ENCODE peak calls at places on chromosomes 5 and 9, in five cellular contexts. G is right cardiac atrium, L is PC-9, N is ovary, X is psoas muscle. U is an unnamed sample. For H3K4me1, the result is how much of the 10 kb centered on the place peaks cover.

GRCh38 chr9:36451949-36452348 is 51.9 kb upstream of the RNF38 start:
- DNase-seq in N (no peak), G (no peak), X (no peak), L (no peak), U (no peak)

GRCh38 chr9:99433555-99433954 is 211.5 kb downstream of the SEC61B start:
- DNase-seq in L (peak), G (peak), X (peak), N (no peak), U (peak)

GRCh38 chr5:122723606-122724352 is 51.1 kb upstream of the SNX2 start:
- DNase-seq in G (no peak), X (no peak), L (no peak), N (no peak), U (no peak)

GRCh38 chr9:82271099-82271498 is 282.5 kb downstream of the SPATA31D1 start:
- DNase-seq in N (no peak), L (no peak), X (no peak), G (no peak), U (no peak)

GRCh38 chr5:75368391-75368790 is 31.4 kb downstream of the HMGCR start:
- DNase-seq in N (no peak), G (no peak), X (no peak), L (no peak), U (no peak)

GRCh38 chr5:147893820-147894219 is 12.5 kb downstream of the C5orf46 start:
- DNase-seq in G (no peak), N (no peak), L (peak), X (no peak), U (no peak)

GRCh38 chr9:134323741-134324358 is 2.4 kb upstream of the RXRA start:
- DNase-seq in L (no peak), N (peak), G (peak), X (peak), U (no peak)

GRCh38 chr5:110817437-110817836 is 78.6 kb downstream of the SLC25A46 start:
- DNase-seq in L (no peak), G (no peak), X (no peak), N (no peak), U (no peak)

GRCh38 chr5:158514353-158514960 is 585.3 kb downstream of the EBF1 start:
- DNase-seq in X (no peak), L (no peak), G (no peak), N (no peak), U (no peak)

GRCh38 chr5:144567416-144567770 is 396.7 kb downstream of the KCTD16 start:
- DNase-seq in L (no peak), N (no peak), X (no peak), G (no peak), U (no peak)

GRCh38 chr5:404666-405241 is 38.2 kb upstream of the EXOC3 start:
- DNase-seq in X (no peak), N (peak), G (no peak), L (no peak), U (no peak)

GRCh38 chr9:123358181-123358894 is 2.3 kb downstream of the CRB2 start:
- DNase-seq in G (no peak), N (no peak), L (no peak), X (no peak), U (no peak)

GRCh38 chr5:81718300-81718699 is 32.6 kb downstream of the SSBP2 start:
- DNase-seq in L (no peak), N (no peak), G (no peak), X (no peak), U (no peak)

DNA sequence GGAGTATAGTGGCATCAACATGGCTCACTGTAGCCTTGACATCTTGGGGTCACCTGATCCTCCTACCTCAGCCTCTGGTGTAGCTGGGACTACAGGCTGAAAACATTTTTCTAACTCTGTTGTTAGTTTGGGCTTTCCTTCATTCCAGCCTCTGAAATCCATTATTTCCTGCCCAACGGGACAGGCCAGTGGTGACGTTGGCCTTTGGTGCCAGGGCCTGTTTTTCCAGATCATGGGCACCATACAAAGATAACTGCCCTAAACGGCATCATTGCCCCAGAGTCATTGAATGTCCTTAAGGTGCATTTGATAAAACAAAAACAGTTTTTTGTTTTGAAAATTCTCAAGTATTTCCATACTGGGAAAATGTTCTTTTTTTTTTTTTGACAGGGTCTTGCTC is 32.1 kb downstream of the PIK3R1 start:
- DNase-seq in N (no peak), X (no peak), G (no peak), L (no peak), U (no peak)
- H3K4me1 ChIP-seq in N (under half), X (half or more), G (under half), L (under half), U (under half)

GRCh38 chr9:93693129-93693528 is 116.7 kb downstream of the PHF2 start:
- DNase-seq in X (no peak), N (no peak), G (no peak), L (no peak), U (no peak)
- H3K4me1 ChIP-seq in X (under half), N (under half), G (under half), L (under half), U (under half)

GRCh38 chr9:131273791-131274673 is 2.3 kb downstream of the FAM78A start:
- DNase-seq in X (no peak), N (no peak), G (peak), L (no peak), U (no peak)
- H3K4me1 ChIP-seq in X (half or more), N (under half), G (under half), L (under half), U (under half)

GRCh38 chr5:27708579-27708978 is 670.2 kb upstream of the CDH9 start:
- DNase-seq in X (no peak), N (no peak), L (no peak), G (no peak), U (no peak)
- H3K4me1 ChIP-seq in X (under half), N (under half), L (under half), G (under half), U (under half)

GRCh38 chr5:31416547-31416946 is 115.3 kb downstream of the DROSHA start:
- DNase-seq in X (no peak), G (no peak), N (no peak), L (no peak), U (no peak)

GRCh38 chr5:31427013-31427783 is 104.7 kb downstream of the DROSHA start:
- DNase-seq in X (no peak), G (no peak), N (no peak), L (no peak), U (no peak)

GRCh38 chr5:31421806-31422586 is 109.9 kb downstream of the DROSHA start:
- DNase-seq in G (no peak), X (no peak), L (no peak), N (no peak), U (no peak)
- H3K4me1 ChIP-seq in G (under half), X (under half), L (under half), N (under half), U (under half)

GRCh38 chr5:138898742-138899141 is 23.6 kb upstream of the LRRTM2 start:
- DNase-seq in L (no peak), G (no peak), N (no peak), X (no peak), U (no peak)

GRCh38 chr5:138898336-138898735 is 23.2 kb upstream of the LRRTM2 start:
- DNase-seq in N (no peak), X (no peak), G (no peak), L (no peak), U (no peak)

GRCh38 chr5:138903113-138903789 is 28.1 kb upstream of the LRRTM2 start:
- DNase-seq in X (no peak), L (no peak), N (no peak), G (no peak), U (no peak)

GRCh38 chr5:138900281-138900965 is 25.3 kb upstream of the LRRTM2 start:
- DNase-seq in L (no peak), N (no peak), G (no peak), X (no peak), U (no peak)

DNA sequence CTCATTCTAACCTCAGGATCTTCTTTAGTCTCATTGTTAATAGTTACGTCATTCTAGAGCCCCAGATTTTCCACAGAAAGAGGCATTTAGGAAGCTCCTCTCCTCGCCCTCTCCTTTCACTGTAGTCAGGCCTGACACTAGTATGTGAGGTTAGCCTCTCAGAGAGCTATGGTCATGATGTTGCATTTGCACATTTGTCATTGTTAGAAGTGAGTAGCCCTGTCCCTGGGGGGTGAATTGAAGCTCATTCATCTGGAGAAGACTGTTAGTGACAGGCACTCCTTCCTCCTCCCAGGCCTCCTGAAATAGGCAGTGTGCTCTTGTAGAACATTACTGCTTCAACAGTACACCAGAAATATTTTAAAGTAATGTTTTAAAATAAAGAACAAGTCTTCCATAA is 26.6 kb upstream of the LRRTM2 start:
- DNase-seq in X (no peak), G (no peak), L (no peak), N (no peak), U (no peak)
- H3K4me1 ChIP-seq in X (under half), G (under half), L (under half), N (under half), U (half or more)

GRCh38 chr9:129933215-129933614 is 98.0 kb downstream of the USP20 start:
- DNase-seq in L (no peak), N (no peak), G (no peak), X (no peak), U (no peak)
- H3K4me1 ChIP-seq in L (under half), N (under half), G (under half), X (under half), U (under half)

GRCh38 chr5:14254686-14255085 is 111.5 kb downstream of the TRIO start:
- DNase-seq in X (no peak), G (no peak), N (no peak), L (no peak), U (no peak)
- H3K4me1 ChIP-seq in X (under half), G (under half), N (under half), L (under half), U (under half)

U was measured in RWPE2.